ENCODE peak calls at places on chromosomes 4 and X, in ten cellular contexts. W is iris pigment epithelial cell; M is activated T-cell treated with anti-CD3 and anti-CD28 coated beads for 1 hour; I is neuronal stem cell; Y is GM04504; T is Calu3; D is hippocampal formation; X is CD8-positive, alpha-beta T cell; B is AML-193; J is CD8-positive, alpha-beta memory T cell. A is an unnamed sample.

GRCh38 chr4:89298160-89298559 is 9.4 kb downstream of the GPRIN3 start:
- DNase-seq in W (no peak), M (no peak), I (no peak), Y (no peak), T (peak; percentile 20), D (no peak), X (no peak), B (no peak), J (peak; percentile 72), A (peak; percentile 80)

GRCh38 chr4:91147067-91147466 is 1019.9 kb downstream of the CCSER1 start:
- DNase-seq in W (no peak), M (no peak), I (no peak), Y (no peak), T (no peak), D (no peak), X (no peak), B (no peak), J (no peak), A (no peak)

GRCh38 chr4:145279122-145279960 is 99.0 kb upstream of the OTUD4 start:
- DNase-seq in W (peak; percentile 78), M (no peak), I (no peak), Y (peak; percentile 55), T (no peak), D (no peak), X (no peak), B (no peak), J (no peak), A (no peak)

GRCh38 chrX:152817082-152817744 is 13.3 kb downstream of the CETN2 start:
- DNase-seq in W (peak; percentile 45), M (no peak), I (no peak), Y (no peak), T (peak; percentile 26), D (peak; percentile 16), X (no peak), B (peak; percentile 7), J (no peak), A (no peak)

GRCh38 chr4:2220016-2220620 is 21.8 kb downstream of the HAUS3 start:
- DNase-seq in W (peak; percentile 63), M (peak; percentile 78), I (peak; percentile 70), Y (no peak), T (peak; percentile 67), D (peak; percentile 55), X (peak; percentile 64), B (peak; percentile 75), J (peak; percentile 83), A (peak; percentile 79)

GRCh38 chr4:85965529-85965928 is 394.3 kb downstream of the MAPK10 start:
- DNase-seq in W (no peak), M (no peak), I (no peak), Y (no peak), T (no peak), D (no peak), X (no peak), B (no peak), J (no peak), A (no peak)

GRCh38 chrX:148878371-148878770 is 378.0 kb downstream of the AFF2 start:
- DNase-seq in W (peak; percentile 21), M (no peak), I (no peak), Y (no peak), T (no peak), D (no peak), X (no peak), B (no peak), J (no peak), A (no peak)

GRCh38 chrX:427812-428725 is 41.4 kb upstream of the PPP2R3B start:
- DNase-seq in W (peak; percentile 39), M (no peak), I (peak; percentile 50), Y (peak; percentile 10), T (no peak), D (no peak), X (no peak), B (no peak), J (no peak), A (no peak)

GRCh38 chr4:159765402-159765801 is 662.5 kb downstream of the RAPGEF2 start:
- DNase-seq in W (peak; percentile 28), M (no peak), I (no peak), Y (no peak), T (no peak), D (no peak), X (no peak), B (no peak), J (no peak), A (no peak)

GRCh38 chr4:2829933-2830451 is 13.7 kb upstream of the ADD1 start:
- DNase-seq in W (peak; percentile 54), M (no peak), I (no peak), Y (no peak), T (no peak), D (no peak), X (no peak), B (no peak), J (no peak), A (no peak)

GRCh38 chr4:3516836-3517730 is 15.1 kb downstream of the LRPAP1 start:
- DNase-seq in W (no peak), M (no peak), I (no peak), Y (no peak), T (no peak), D (no peak), X (no peak), B (no peak), J (peak; percentile 42), A (no peak)

GRCh38 chr4:80610845-80611244 is 275.3 kb downstream of the CFAP299 start:
- DNase-seq in W (peak; percentile 7), M (no peak), I (no peak), Y (peak; percentile 12), T (peak; percentile 4), D (no peak), X (no peak), B (no peak), J (no peak), A (no peak)

A was measured in CD4-positive, alpha-beta memory T cell.